ENCODE peak calls at places on chromosomes 7 and 10, in eight cellular contexts. P is BE2C, E is AG04450, Z is colonic mucosa, V is fibroblast of pulmonary artery, C is PC-3, D is fibroblast of lung, K is bronchial epithelial cell. R is an unnamed sample.

GRCh38 chr7:6443372-6443941 is 4.3 kb downstream of the DAGLB start:
- DNase-seq in P (no peak), E (peak; percentile 65), Z (no peak), V (peak; percentile 91), C (peak; percentile 91), D (peak; percentile 80), K (peak; percentile 87), R (peak; percentile 93)

GRCh38 chr7:150946826-150947750 is 31.0 kb downstream of the KCNH2 start:
- DNase-seq in P (peak; percentile 21), E (no peak), Z (no peak), V (no peak), C (no peak), D (no peak), K (no peak), R (no peak)

GRCh38 chr7:6221340-6222319 is 50.8 kb downstream of the CYTH3 start:
- DNase-seq in P (no peak), E (no peak), Z (no peak), V (peak; percentile 44), C (no peak), D (no peak), K (no peak), R (no peak)

GRCh38 chr7:78018541-78019456 is 220.2 kb downstream of the PHTF2 start:
- DNase-seq in P (peak; percentile 47), E (no peak), Z (peak; percentile 59), V (peak; percentile 47), C (peak; percentile 20), D (peak; percentile 72), K (no peak), R (peak; percentile 54)

GRCh38 chr7:6416516-6417145 is 31.1 kb downstream of the DAGLB start:
- DNase-seq in P (no peak), E (no peak), Z (no peak), V (no peak), C (peak; percentile 50), D (peak; percentile 40), K (no peak), R (no peak)

GRCh38 chr10:60942604-60943269 is 1.2 kb downstream of the RHOBTB1 start:
- DNase-seq in P (no peak), E (no peak), Z (peak; percentile 49), V (peak; percentile 33), C (peak; percentile 46), D (peak; percentile 52), K (peak; percentile 14), R (peak; percentile 60)

GRCh38 chr10:119461380-119461779 is 81.1 kb downstream of the RGS10 start:
- DNase-seq in P (no peak), E (no peak), Z (no peak), V (no peak), C (peak; percentile 94), D (no peak), K (peak; percentile 94), R (no peak)

GRCh38 chr10:89332092-89332633 is 4.4 kb downstream of the IFIT3 start:
- DNase-seq in P (no peak), E (no peak), Z (peak; percentile 45), V (peak; percentile 66), C (no peak), D (peak; percentile 81), K (peak; percentile 43), R (peak; percentile 71)

GRCh38 chr7:76063525-76063924 is 15.6 kb downstream of the MDH2 start:
- DNase-seq in P (peak; percentile 69), E (no peak), Z (peak; percentile 81), V (no peak), C (no peak), D (no peak), K (no peak), R (no peak)

GRCh38 chr10:7035111-7035761 is 375.6 kb downstream of the SFMBT2 start:
- DNase-seq in P (no peak), E (no peak), Z (no peak), V (no peak), C (no peak), D (no peak), K (no peak), R (no peak)

GRCh38 chr7:121041516-121042148 is 53.1 kb downstream of the CPED1 start:
- DNase-seq in P (no peak), E (no peak), Z (no peak), V (no peak), C (peak; percentile 49), D (peak; percentile 29), K (no peak), R (no peak)

GRCh38 chr10:71723301-71723700 is 3.7 kb upstream of the C10orf105 start:
- DNase-seq in P (no peak), E (no peak), Z (no peak), V (no peak), C (no peak), D (no peak), K (no peak), R (no peak)

GRCh38 chr7:27921081-27921836 is 181.3 kb downstream of the TAX1BP1 start:
- DNase-seq in P (peak; percentile 70), E (peak; percentile 76), Z (peak; percentile 73), V (peak; percentile 91), C (peak; percentile 90), D (peak; percentile 89), K (peak; percentile 73), R (peak; percentile 88)

GRCh38 chr10:116866987-116867595 is 17.8 kb downstream of the ENO4 start:
- DNase-seq in P (no peak), E (no peak), Z (no peak), V (peak; percentile 50), C (no peak), D (peak; percentile 54), K (peak; percentile 79), R (peak; percentile 47)

GRCh38 chr10:132627736-132628512 is 90.3 kb downstream of the INPP5A start:
- DNase-seq in P (peak; percentile 50), E (no peak), Z (no peak), V (peak; percentile 51), C (no peak), D (peak; percentile 58), K (no peak), R (peak; percentile 77)

GRCh38 chr10:102342462-102342861 is 53.0 kb upstream of the NFKB2 start:
- DNase-seq in P (no peak), E (no peak), Z (no peak), V (no peak), C (peak; percentile 3), D (no peak), K (peak; percentile 78), R (no peak)

GRCh38 chr7:66930341-66930740 is 9.3 kb downstream of the TMEM248 start:
- DNase-seq in P (peak; percentile 22), E (no peak), Z (no peak), V (peak; percentile 21), C (peak; percentile 5), D (peak; percentile 45), K (peak; percentile 4), R (peak; percentile 27)

GRCh38 chr7:132857031-132857430 is 224.9 kb downstream of the CHCHD3 start:
- DNase-seq in P (no peak), E (no peak), Z (no peak), V (no peak), C (no peak), D (no peak), K (no peak), R (no peak)
- H3K4me3 ChIP-seq in P (no peak overlapping the region), E (no peak overlapping the region), Z (no peak overlapping the region), V (no peak overlapping the region), C (no peak overlapping the region), D (no peak overlapping the region), K (no peak overlapping the region), R (no peak overlapping the region)

DNA sequence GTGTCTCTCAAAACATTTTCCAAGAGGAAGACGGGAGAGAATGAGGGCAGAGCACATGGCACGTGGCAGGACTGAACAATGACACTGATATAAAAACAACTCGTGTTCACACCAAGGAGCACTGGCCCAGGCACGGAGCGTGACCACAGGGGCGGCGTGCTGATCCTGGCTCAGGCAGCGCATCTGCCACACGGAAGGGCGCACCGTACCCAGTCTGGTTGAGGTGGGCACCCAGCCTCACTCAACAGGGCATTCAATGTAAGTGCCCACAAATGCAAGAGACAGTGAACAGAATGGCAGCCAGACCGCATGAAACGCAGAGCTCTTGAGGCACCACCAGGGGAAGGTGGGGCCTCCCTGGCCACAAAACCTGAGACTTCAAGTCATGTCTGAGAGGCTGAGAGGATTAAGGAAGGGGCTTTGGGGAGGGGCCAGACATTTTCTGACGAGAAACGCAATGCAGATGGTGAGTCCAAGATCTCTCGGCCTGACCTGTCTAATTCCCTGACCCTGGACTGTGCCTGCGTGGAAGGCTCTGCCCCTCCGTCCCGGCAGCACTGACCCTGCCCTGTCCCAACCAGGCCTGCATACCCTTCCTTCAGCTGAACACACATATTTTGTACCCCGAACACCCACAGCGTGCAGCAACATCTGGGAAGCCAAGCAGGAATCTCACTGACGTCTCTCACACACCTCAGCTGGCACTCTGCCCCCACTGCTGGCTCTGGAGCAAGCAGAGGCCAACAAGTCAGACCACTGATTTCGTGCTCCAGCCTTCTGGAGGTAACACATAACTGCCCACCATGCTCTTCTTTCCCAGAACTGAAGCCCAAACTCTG is 35.5 kb downstream of the VOPP1 start:
- DNase-seq in P (no peak), E (no peak), Z (no peak), V (no peak), C (no peak), D (no peak), K (no peak), R (no peak)
- TF ChIP-seq CTCF in P (no peak), E (no peak), Z (no peak), V (no peak), C (no peak), D (no peak), K (no peak), R (no peak)

DNA sequence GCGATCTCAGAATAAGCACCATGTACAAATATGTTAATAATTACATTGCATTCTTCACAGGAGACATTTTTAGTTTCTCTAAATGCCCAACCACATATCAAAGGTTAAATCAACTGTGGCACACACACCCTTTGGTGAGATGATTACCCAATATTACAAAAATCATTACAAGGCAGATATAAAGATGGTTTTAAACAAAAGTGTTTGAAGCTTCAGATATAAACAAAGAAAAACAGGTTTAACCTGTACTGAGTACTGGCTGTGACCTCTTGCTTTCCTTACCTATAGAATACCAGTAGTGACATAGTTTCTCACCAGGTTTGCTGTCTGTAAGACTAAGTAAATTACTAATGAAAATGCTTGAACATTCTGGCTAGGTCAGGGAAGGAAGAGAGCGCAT is 360.0 kb upstream of the IGFBP3 start:
- DNase-seq in P (no peak), E (no peak), Z (no peak), V (no peak), C (peak; percentile 65), D (no peak), K (peak; percentile 74), R (no peak)
- H3K4me3 ChIP-seq in P (no peak overlapping the region), E (no peak overlapping the region), Z (no peak overlapping the region), V (no peak overlapping the region), C (no peak overlapping the region), D (no peak overlapping the region), K (no peak overlapping the region), R (no peak overlapping the region)

GRCh38 chr10:43350139-43350538 is 21.3 kb upstream of the FXYD4 start:
- DNase-seq in P (peak; percentile 34), E (no peak), Z (peak; percentile 54), V (no peak), C (peak; percentile 83), D (no peak), K (no peak), R (no peak)

GRCh38 chr10:43351301-43351700 is 20.1 kb upstream of the FXYD4 start:
- DNase-seq in P (no peak), E (no peak), Z (no peak), V (no peak), C (no peak), D (no peak), K (no peak), R (no peak)

GRCh38 chr10:43347997-43348396 is 23.4 kb upstream of the FXYD4 start:
- DNase-seq in P (no peak), E (no peak), Z (no peak), V (no peak), C (no peak), D (no peak), K (peak; percentile 30), R (no peak)

GRCh38 chr10:43350686-43351085 is 20.8 kb upstream of the FXYD4 start:
- DNase-seq in P (no peak), E (no peak), Z (no peak), V (no peak), C (no peak), D (no peak), K (no peak), R (no peak)

GRCh38 chr10:43348511-43349312 is 22.7 kb upstream of the FXYD4 start:
- DNase-seq in P (peak; percentile 80), E (peak; percentile 37), Z (peak; percentile 91), V (peak; percentile 84), C (peak; percentile 91), D (peak; percentile 76), K (peak; percentile 76), R (peak; percentile 74)
- TF ChIP-seq CTCF in P (peak; percentile 95), E (peak; percentile 95), Z (peak; percentile 91), V (peak; percentile 96), C (peak; percentile 99), D (peak; percentile 95), K (peak; percentile 98), R (peak; percentile 93)